ENCODE peak calls at places on chromosomes 4 and X, in ten cellular contexts. N, Y, T, B, P, M, O, H, J and W are unnamed samples.
A peak's percentile ranks its signal among the peaks of the same experiment; 100 is the strongest.

GRCh38 chrX:46912673-46913491 is 661 bp downstream of the JADE3 start:
- DNase-seq in N (peak; percentile 71), Y (peak; percentile 33), T (no peak), B (peak; percentile 14), P (peak; percentile 5), M (no peak), O (peak; percentile 68), H (peak; percentile 45), J (peak; percentile 43), W (no peak)

GRCh38 chrX:1394731-1395501 is 3.0 kb upstream of the SLC25A6 start:
- DNase-seq in N (no peak), Y (no peak), T (no peak), B (no peak), P (no peak), M (no peak), O (no peak), H (no peak), J (peak; percentile 33), W (peak; percentile 12)

GRCh38 chr4:43234626-43235025 is 342.1 kb downstream of the GRXCR1 start:
- DNase-seq in N (no peak), Y (no peak), T (no peak), B (peak; percentile 44), P (no peak), M (no peak), O (no peak), H (no peak), J (no peak), W (no peak)

GRCh38 chrX:50838820-50839600 is 25.0 kb upstream of the SHROOM4 start:
- DNase-seq in N (peak; percentile 43), Y (no peak), T (no peak), B (no peak), P (no peak), M (peak; percentile 44), O (peak; percentile 16), H (no peak), J (no peak), W (no peak)

GRCh38 chrX:10549280-10549679 is 71.1 kb downstream of the MID1 start:
- DNase-seq in N (no peak), Y (no peak), T (no peak), B (no peak), P (peak; percentile 3), M (no peak), O (no peak), H (no peak), J (no peak), W (no peak)

GRCh38 chrX:2642791-2643190 is 48.3 kb upstream of the CD99 start:
- DNase-seq in N (no peak), Y (no peak), T (no peak), B (no peak), P (no peak), M (no peak), O (no peak), H (no peak), J (no peak), W (no peak)

GRCh38 chr4:140176735-140177134 is 22.8 kb upstream of the MAML3 start:
- DNase-seq in N (no peak), Y (no peak), T (no peak), B (peak; percentile 90), P (no peak), M (no peak), O (no peak), H (no peak), J (no peak), W (no peak)

GRCh38 chr4:78131403-78131802 is 74.3 kb downstream of the FRAS1 start:
- DNase-seq in N (no peak), Y (no peak), T (no peak), B (no peak), P (no peak), M (no peak), O (no peak), H (no peak), J (no peak), W (no peak)

GRCh38 chr4:26223160-26223559 is 97.7 kb upstream of the RBPJ start:
- DNase-seq in N (no peak), Y (no peak), T (no peak), B (peak; percentile 81), P (no peak), M (no peak), O (no peak), H (no peak), J (no peak), W (no peak)

GRCh38 chr4:110344165-110344564 is 131.8 kb upstream of the ENPEP start:
- DNase-seq in N (peak; percentile 43), Y (no peak), T (no peak), B (no peak), P (no peak), M (no peak), O (peak; percentile 17), H (no peak), J (no peak), W (no peak)

GRCh38 chrX:100829730-100830129 is 9.5 kb downstream of the CSTF2 start:
- DNase-seq in N (no peak), Y (no peak), T (no peak), B (peak; percentile 77), P (no peak), M (no peak), O (no peak), H (no peak), J (no peak), W (no peak)

GRCh38 chrX:16628954-16629595 is 20.9 kb upstream of the S100G start:
- DNase-seq in N (no peak), Y (peak; percentile 71), T (no peak), B (no peak), P (no peak), M (no peak), O (peak; percentile 24), H (no peak), J (no peak), W (no peak)

GRCh38 chrX:63713510-63713909 is 71.5 kb downstream of the ARHGEF9 start:
- DNase-seq in N (no peak), Y (peak; percentile 15), T (no peak), B (peak; percentile 9), P (no peak), M (no peak), O (peak; percentile 3), H (no peak), J (peak; percentile 59), W (no peak)

GRCh38 chr4:172845281-172845680 is 323.3 kb upstream of the GALNT7 start:
- DNase-seq in N (no peak), Y (no peak), T (no peak), B (no peak), P (no peak), M (no peak), O (no peak), H (no peak), J (no peak), W (no peak)

GRCh38 chrX:150692837-150693781 is at the start of gene MTMR1:
- DNase-seq in N (peak; percentile 66), Y (no peak), T (peak; percentile 28), B (no peak), P (peak; percentile 46), M (no peak), O (peak; percentile 64), H (peak; percentile 63), J (peak; percentile 42), W (peak; percentile 16)

GRCh38 chrX:81261576-81261975 is 59.7 kb downstream of the SH3BGRL start:
- DNase-seq in N (no peak), Y (no peak), T (no peak), B (peak; percentile 49), P (no peak), M (no peak), O (no peak), H (no peak), J (no peak), W (no peak)

GRCh38 chr4:164428561-164428960 is 325.4 kb upstream of the SMIM31 start:
- DNase-seq in N (no peak), Y (no peak), T (no peak), B (no peak), P (no peak), M (no peak), O (no peak), H (no peak), J (no peak), W (no peak)

GRCh38 chr4:112973897-112974296 is 75.6 kb upstream of the ANK2 start:
- DNase-seq in N (no peak), Y (no peak), T (no peak), B (no peak), P (no peak), M (no peak), O (no peak), H (no peak), J (no peak), W (no peak)

GRCh38 chr4:94766856-94767255 is 9.1 kb downstream of the BMPR1B start:
- DNase-seq in N (peak; percentile 63), Y (no peak), T (no peak), B (peak; percentile 60), P (no peak), M (peak; percentile 48), O (no peak), H (no peak), J (no peak), W (no peak)

GRCh38 chr4:76981649-76982048 is 32.1 kb downstream of the SEPTIN11 start:
- DNase-seq in N (no peak), Y (no peak), T (no peak), B (peak; percentile 68), P (no peak), M (no peak), O (no peak), H (no peak), J (no peak), W (no peak)

GRCh38 chr4:182425302-182425701 is 182.1 kb downstream of the TENM3 start:
- DNase-seq in N (no peak), Y (no peak), T (no peak), B (no peak), P (no peak), M (no peak), O (no peak), H (no peak), J (no peak), W (no peak)

GRCh38 chrX:49919617-49920016 is 2.8 kb upstream of the CLCN5 start:
- DNase-seq in N (peak; percentile 37), Y (peak; percentile 13), T (peak; percentile 5), B (peak; percentile 46), P (no peak), M (no peak), O (peak; percentile 32), H (peak; percentile 30), J (peak; percentile 33), W (no peak)

GRCh38 chr4:40283413-40283812 is 51.7 kb upstream of the CHRNA9 start:
- DNase-seq in N (no peak), Y (no peak), T (no peak), B (no peak), P (peak; percentile 10), M (no peak), O (peak; percentile 53), H (no peak), J (no peak), W (no peak)

GRCh38 chrX:53714580-53715335 is 28.2 kb upstream of the HUWE1 start:
- DNase-seq in N (peak; percentile 39), Y (no peak), T (peak; percentile 26), B (peak; percentile 57), P (no peak), M (no peak), O (peak; percentile 15), H (no peak), J (no peak), W (no peak)

GRCh38 chr4:23958749-23959148 is 68.9 kb upstream of the PPARGC1A start:
- DNase-seq in N (peak; percentile 52), Y (no peak), T (no peak), B (no peak), P (no peak), M (no peak), O (no peak), H (no peak), J (no peak), W (no peak)

GRCh38 chr4:1380368-1381151 is 25.7 kb downstream of the NKX1-1 start:
- DNase-seq in N (no peak), Y (no peak), T (no peak), B (no peak), P (no peak), M (no peak), O (no peak), H (peak; percentile 4), J (peak; percentile 15), W (no peak)

GRCh38 chrX:120446503-120446902 is 22.6 kb downstream of the LAMP2 start:
- DNase-seq in N (peak; percentile 45), Y (no peak), T (no peak), B (peak; percentile 59), P (no peak), M (no peak), O (no peak), H (peak; percentile 8), J (no peak), W (peak; percentile 15)